ENCODE peak calls at places on chromosomes 7 and 10, in five cellular contexts. F is K562, W is H1, G is HCT116, U is SK-N-SH. Q is an unnamed sample.
A peak's percentile ranks its signal among the peaks of the same experiment; 100 is the strongest.

GRCh38 chr10:112649492-112650152 is 202.6 kb downstream of the VTI1A start:
- DNase-seq in F (no peak), W (no peak), G (no peak), U (no peak), Q (peak; percentile 8)

GRCh38 chr7:768881-769504 is 41.9 kb upstream of the PRKAR1B start:
- DNase-seq in F (peak; percentile 32), W (peak; percentile 63), G (no peak), U (peak; percentile 78), Q (no peak)

GRCh38 chr10:48363617-48364355 is 57.3 kb downstream of the MAPK8 start:
- DNase-seq in F (peak; percentile 30), W (no peak), G (peak; percentile 43), U (peak; percentile 30), Q (peak; percentile 30)

GRCh38 chr10:132939378-132939955 is 2.9 kb downstream of the CFAP46 start:
- DNase-seq in F (no peak), W (no peak), G (no peak), U (no peak), Q (no peak)

GRCh38 chr7:43649755-43650274 is 66.9 kb downstream of the STK17A start:
- DNase-seq in F (no peak), W (no peak), G (no peak), U (no peak), Q (peak; percentile 42)

GRCh38 chr10:119253433-119254174 is 46.2 kb downstream of the GRK5 start:
- DNase-seq in F (no peak), W (no peak), G (peak; percentile 97), U (peak; percentile 44), Q (no peak)

GRCh38 chr10:125265579-125265955 is 105.2 kb upstream of the CTBP2 start:
- DNase-seq in F (no peak), W (no peak), G (no peak), U (peak; percentile 26), Q (no peak)

GRCh38 chr7:115271332-115272235 is 349.7 kb downstream of the MDFIC start:
- DNase-seq in F (no peak), W (no peak), G (no peak), U (no peak), Q (no peak)

GRCh38 chr10:117425908-117426566 is 50.8 kb upstream of the PDZD8 start:
- DNase-seq in F (no peak), W (no peak), G (no peak), U (no peak), Q (no peak)

GRCh38 chr7:78020131-78020873 is 221.7 kb downstream of the PHTF2 start:
- DNase-seq in F (peak; percentile 80), W (peak; percentile 54), G (peak; percentile 45), U (peak; percentile 83), Q (peak; percentile 93)

GRCh38 chr10:75547391-75548298 is 116.2 kb downstream of the LRMDA start:
- DNase-seq in F (no peak), W (no peak), G (no peak), U (no peak), Q (no peak)

GRCh38 chr10:116272497-116273221 is at the start of gene GFRA1:
- DNase-seq in F (no peak), W (peak; percentile 82), G (no peak), U (peak; percentile 79), Q (peak; percentile 54)

GRCh38 chr10:86264481-86265231 is 101.9 kb downstream of the GRID1 start:
- DNase-seq in F (no peak), W (peak; percentile 45), G (no peak), U (peak; percentile 33), Q (no peak)

GRCh38 chr10:101775273-101776131 is at the start of gene FGF8:
- DNase-seq in F (no peak), W (peak; percentile 49), G (no peak), U (no peak), Q (no peak)

GRCh38 chr10:124688889-124689670 is 55.1 kb downstream of the FAM53B start:
- DNase-seq in F (peak; percentile 21), W (no peak), G (no peak), U (no peak), Q (no peak)

GRCh38 chr7:153017197-153017596 is 257.6 kb downstream of the ACTR3B start:
- DNase-seq in F (no peak), W (no peak), G (no peak), U (no peak), Q (no peak)
- TF ChIP-seq JUND in F (no peak), W (no peak), G (no peak), U (no peak), Q (no peak)

DNA sequence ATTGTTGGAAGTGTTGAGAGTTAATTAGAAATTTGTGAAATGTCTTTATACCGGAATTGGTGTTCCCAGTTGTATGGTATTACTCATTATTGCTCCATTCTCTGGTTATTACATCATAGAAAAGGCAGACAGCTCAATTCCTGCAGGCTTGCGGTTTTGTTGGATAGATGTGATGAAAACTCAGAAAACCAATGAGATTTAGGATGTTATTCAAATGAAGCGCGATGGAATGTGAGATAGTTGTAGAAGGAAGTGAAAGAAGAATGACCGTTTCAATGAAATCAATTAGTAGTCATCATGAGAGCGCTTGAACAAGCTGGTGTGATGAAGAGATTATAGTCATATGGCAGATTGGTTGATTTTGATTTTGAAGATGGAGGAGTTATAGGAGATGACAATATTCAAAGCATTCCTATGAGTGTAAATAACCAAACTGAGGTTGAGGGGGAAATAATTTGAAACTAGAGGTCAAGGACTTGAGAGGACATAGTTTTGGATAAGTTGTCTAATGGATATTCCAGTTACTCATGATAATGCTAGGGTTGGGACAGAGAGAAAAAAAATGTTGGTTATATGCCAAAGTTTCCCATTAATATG is 991.5 kb downstream of the NRG3 start:
- DNase-seq in F (no peak), W (no peak), G (no peak), U (no peak), Q (no peak)
- TF ChIP-seq JUND in F (no peak), W (no peak), G (no peak), U (peak; percentile 97), Q (no peak)

GRCh38 chr7:108083980-108084379 is 46.2 kb downstream of the LAMB4 start:
- DNase-seq in F (no peak), W (no peak), G (no peak), U (no peak), Q (no peak)
- TF ChIP-seq JUND in F (peak; percentile 75), W (no peak), G (no peak), U (peak; percentile 62), Q (no peak)

DNA sequence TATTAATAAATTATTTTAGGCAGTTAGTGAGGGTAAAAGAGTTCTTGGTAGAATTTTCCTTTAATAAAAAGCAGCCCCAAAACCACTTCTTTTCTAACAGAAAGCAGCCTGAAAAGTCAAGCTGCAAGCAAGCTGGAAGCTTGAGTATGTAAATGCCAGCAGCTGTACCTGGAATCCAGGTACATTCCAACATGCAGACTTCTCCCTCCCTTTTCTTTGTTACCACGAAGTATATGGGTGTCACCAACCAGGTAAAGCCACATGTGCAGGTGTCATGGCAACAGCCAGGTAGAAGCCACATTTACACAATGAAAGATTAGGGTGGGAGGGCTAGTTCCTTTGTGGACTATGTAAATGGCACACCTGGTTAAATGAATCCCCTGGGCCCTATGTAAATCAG is 114.6 kb downstream of the EPC1 start:
- DNase-seq in F (no peak), W (no peak), G (no peak), U (no peak), Q (no peak)
- TF ChIP-seq JUND in F (no peak), W (no peak), G (no peak), U (no peak), Q (no peak)